ENCODE peak calls at places on chromosomes 7 and 10, in nine cellular contexts. O is body of pancreas; Z is transverse colon; R is CD8-positive, alpha-beta memory T cell; X is fibroblast of lung; D is Panc1; S is iPS DF 6.9; L is WERI-Rb-1; N is pancreas. T is an unnamed sample. For H3K36me3, the result is how much of the 10 kb centered on the place peaks cover.

GRCh38 chr10:78981970-78982281 is 86.8 kb upstream of the ZMIZ1 start:
- DNase-seq in O (no peak), Z (no peak), R (no peak), X (no peak), D (no peak), S (no peak), L (no peak), N (no peak), T (no peak)

GRCh38 chr7:130154501-130155317 is 50.5 kb downstream of the TMEM209 start:
- DNase-seq in O (peak), Z (no peak), R (no peak), X (no peak), D (no peak), S (peak), L (no peak), N (peak), T (peak)

GRCh38 chr7:135160098-135160857 is 10.2 kb downstream of the CYREN start:
- DNase-seq in O (no peak), Z (no peak), R (no peak), X (peak), D (no peak), S (no peak), L (no peak), N (no peak), T (no peak)

GRCh38 chr7:39406464-39406863 is 159.7 kb upstream of the YAE1 start:
- DNase-seq in O (no peak), Z (no peak), R (no peak), X (no peak), D (no peak), S (no peak), L (no peak), N (no peak), T (no peak)

GRCh38 chr7:39304683-39305405 is 261.4 kb upstream of the YAE1 start:
- DNase-seq in O (no peak), Z (no peak), R (no peak), X (no peak), D (no peak), S (no peak), L (no peak), N (no peak), T (no peak)

GRCh38 chr10:45547966-45548513 is 124.5 kb downstream of the ZFAND4 start:
- DNase-seq in O (no peak), Z (no peak), R (no peak), X (no peak), D (no peak), S (no peak), L (no peak), N (no peak), T (no peak)

GRCh38 chr7:66016131-66016461 is 34.1 kb upstream of the GUSB start:
- DNase-seq in O (no peak), Z (no peak), R (no peak), X (no peak), D (no peak), S (no peak), L (no peak), N (no peak), T (no peak)

GRCh38 chr7:30912454-30912985 is 867 bp downstream of the AQP1 start:
- DNase-seq in O (no peak), Z (no peak), R (no peak), X (no peak), D (no peak), S (no peak), L (no peak), N (no peak), T (no peak)

GRCh38 chr7:123616244-123616643 is 14.6 kb downstream of the ASB15 start:
- DNase-seq in O (no peak), Z (no peak), R (no peak), X (no peak), D (no peak), S (no peak), L (no peak), N (no peak), T (no peak)

GRCh38 chr7:91892099-91892788 is 11.7 kb upstream of the MTERF1 start:
- DNase-seq in O (no peak), Z (no peak), R (no peak), X (no peak), D (no peak), S (no peak), L (no peak), N (no peak), T (no peak)

GRCh38 chr10:103278862-103279298 is 1.9 kb downstream of the INA start:
- DNase-seq in O (peak), Z (peak), R (no peak), X (peak), D (no peak), S (no peak), L (peak), N (no peak), T (peak)

GRCh38 chr10:13311177-13311575 is 11.3 kb upstream of the PHYH start:
- DNase-seq in O (no peak), Z (no peak), R (no peak), X (no peak), D (no peak), S (no peak), L (no peak), N (no peak), T (no peak)

GRCh38 chr7:132435016-132435990 is 141.0 kb downstream of the PLXNA4 start:
- DNase-seq in O (no peak), Z (no peak), R (no peak), X (no peak), D (no peak), S (no peak), L (no peak), N (no peak), T (no peak)

GRCh38 chr7:134784251-134785049 is 5.0 kb downstream of the CALD1 start:
- DNase-seq in O (no peak), Z (no peak), R (no peak), X (no peak), D (no peak), S (no peak), L (no peak), N (no peak), T (no peak)

GRCh38 chr10:66942407-66942806 is 16.6 kb downstream of the LRRTM3 start:
- DNase-seq in O (no peak), Z (no peak), R (no peak), X (no peak), D (no peak), S (no peak), L (no peak), N (no peak), T (no peak)

GRCh38 chr10:102764340-102765257 is 20.9 kb downstream of the WBP1L start:
- DNase-seq in O (no peak), Z (no peak), R (no peak), X (peak), D (no peak), S (no peak), L (no peak), N (no peak), T (no peak)

GRCh38 chr10:88810196-88810961 is 7.8 kb downstream of the LIPM start:
- DNase-seq in O (peak), Z (no peak), R (peak), X (peak), D (peak), S (peak), L (peak), N (peak), T (peak)

GRCh38 chr7:107605223-107605815 is 25.3 kb downstream of the BCAP29 start:
- DNase-seq in O (no peak), Z (no peak), R (no peak), X (no peak), D (no peak), S (no peak), L (no peak), N (no peak), T (no peak)

GRCh38 chr7:139588632-139589031 is 65.1 kb downstream of the CLEC2L start:
- DNase-seq in O (no peak), Z (no peak), R (no peak), X (peak), D (no peak), S (no peak), L (no peak), N (no peak), T (no peak)

GRCh38 chr10:33664070-33664469 is 329.6 kb upstream of the NRP1 start:
- DNase-seq in O (no peak), Z (no peak), R (no peak), X (no peak), D (no peak), S (no peak), L (no peak), N (no peak), T (no peak)

GRCh38 chr7:42315631-42316030 is 78.6 kb upstream of the GLI3 start:
- DNase-seq in O (no peak), Z (no peak), R (no peak), X (peak), D (no peak), S (no peak), L (no peak), N (no peak), T (no peak)

GRCh38 chr10:83991986-83992753 is 147.1 kb upstream of the GHITM start:
- DNase-seq in O (peak), Z (peak), R (no peak), X (no peak), D (no peak), S (peak), L (peak), N (peak), T (peak)

GRCh38 chr10:95243318-95243617 is 47.5 kb downstream of the PDLIM1 start:
- DNase-seq in O (no peak), Z (no peak), R (no peak), X (no peak), D (no peak), S (no peak), L (no peak), N (no peak), T (no peak)

GRCh38 chr10:95240811-95241210 is 46.8 kb downstream of the ACSM6 start:
- DNase-seq in O (no peak), Z (no peak), R (no peak), X (no peak), D (no peak), S (no peak), L (no peak), N (no peak), T (no peak)

GRCh38 chr10:95244152-95244551 is 46.7 kb downstream of the PDLIM1 start:
- DNase-seq in O (no peak), Z (no peak), R (no peak), X (no peak), D (no peak), S (no peak), L (no peak), N (no peak), T (no peak)

GRCh38 chr10:95242581-95243317 is 48.1 kb downstream of the PDLIM1 start:
- DNase-seq in O (peak), Z (no peak), R (no peak), X (peak), D (no peak), S (peak), L (peak), N (peak), T (peak)

DNA sequence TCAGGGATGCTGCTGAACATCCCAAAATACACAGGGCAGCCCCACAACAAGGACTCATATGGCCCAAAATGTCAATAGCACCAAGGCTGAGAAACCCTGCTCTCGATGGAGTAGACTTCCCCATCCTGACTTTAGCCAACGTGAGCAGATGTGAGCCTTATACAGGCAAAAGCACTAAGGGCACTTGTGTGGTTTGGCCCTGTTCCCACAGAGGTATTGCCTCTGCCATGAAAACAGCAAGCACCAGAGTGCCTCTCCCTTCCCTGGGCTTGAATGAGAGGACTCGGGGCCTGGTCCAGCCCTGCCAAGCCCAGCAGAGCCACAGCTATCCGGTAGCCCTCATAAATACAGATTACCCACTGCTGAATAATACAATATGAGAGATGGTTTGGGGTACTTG is 47.5 kb downstream of the ACSM6 start:
- DNase-seq in O (no peak), Z (no peak), R (no peak), X (no peak), D (no peak), S (no peak), L (no peak), N (no peak), T (no peak)
- H3K36me3 ChIP-seq in O (under half), Z (under half), R (under half), X (under half), D (under half), S (under half), L (half or more), N (under half), T (under half)

DNA sequence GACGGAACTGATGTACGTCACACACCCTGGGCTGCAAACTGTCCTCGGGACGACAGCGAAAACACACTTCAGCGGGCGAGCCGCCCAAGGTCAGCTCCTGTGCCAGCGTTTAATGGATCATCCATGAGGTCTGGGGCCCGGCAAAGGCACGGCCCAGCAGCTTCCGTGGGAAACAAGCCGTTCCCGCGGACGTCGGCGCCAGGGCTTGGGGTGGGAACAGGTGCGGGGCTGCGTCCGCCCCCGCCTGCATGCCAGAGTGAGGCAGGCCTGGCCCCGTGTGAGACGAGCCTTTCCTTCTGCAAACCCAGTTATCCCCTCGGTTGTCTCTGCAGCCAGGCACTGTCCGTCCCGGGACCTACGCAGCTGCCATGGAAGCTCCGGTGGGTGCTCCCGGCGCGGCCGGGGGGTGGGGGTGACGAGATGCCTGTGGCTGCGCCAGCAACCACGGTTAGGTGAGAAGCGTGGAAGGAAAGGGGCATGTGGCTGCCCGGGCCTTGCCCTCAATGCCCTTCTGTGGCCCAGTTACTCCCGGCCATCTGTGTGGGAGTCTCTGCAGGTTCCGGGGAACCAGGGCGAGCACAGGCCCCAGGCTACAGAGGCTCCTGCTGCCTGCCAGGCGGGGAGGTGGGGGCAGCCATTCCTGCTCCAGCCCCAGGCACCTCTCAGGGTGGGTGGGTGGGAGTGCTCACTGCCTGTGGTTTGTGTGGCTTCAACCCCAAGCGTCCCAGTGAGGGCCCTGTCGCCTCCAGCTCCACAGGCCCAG is 42.2 kb upstream of the PDGFA start:
- DNase-seq in O (peak), Z (peak), R (no peak), X (no peak), D (no peak), S (no peak), L (no peak), N (peak), T (no peak)
- H3K4me3 ChIP-seq in O (no peak), Z (no peak), R (no peak), X (no peak), D (no peak), S (no peak), L (no peak), N (no peak), T (no peak)

GRCh38 chr7:27767374-27767773 is 27.4 kb downstream of the TAX1BP1 start:
- DNase-seq in O (no peak), Z (no peak), R (no peak), X (no peak), D (no peak), S (no peak), L (no peak), N (no peak), T (no peak)
- H3K36me3 ChIP-seq in O (under half), Z (under half), R (under half), X (under half), D (under half), S (under half), L (under half), N (under half), T (under half)

DNA sequence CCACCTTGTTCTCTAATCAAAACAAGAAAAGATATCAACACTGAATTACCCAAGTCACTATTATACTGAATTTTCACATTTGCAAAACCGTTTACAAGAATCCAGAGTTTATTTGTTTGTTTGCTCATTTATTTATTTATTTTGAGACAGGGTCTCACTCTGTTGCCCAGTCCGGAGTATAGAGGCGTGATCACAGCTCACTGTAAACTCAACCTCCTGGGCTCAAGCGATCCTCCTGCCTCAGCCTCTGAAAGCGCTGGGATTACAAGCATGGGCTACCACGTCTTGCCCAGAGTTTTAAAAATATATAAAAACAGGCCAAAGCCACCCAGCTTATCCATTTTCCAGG is 8.5 kb downstream of the CREB3L2 start:
- DNase-seq in O (no peak), Z (no peak), R (no peak), X (no peak), D (no peak), S (no peak), L (no peak), N (no peak), T (no peak)
- H3K4me3 ChIP-seq in O (no peak), Z (no peak), R (no peak), X (no peak), D (no peak), S (no peak), L (no peak), N (no peak), T (no peak)